ENCODE peak calls at places on chromosomes 6 and 20, in four cellular contexts. One of them, this sample, is unnamed.

GRCh38 chr6:160596433-160596832 is 67.6 kb downstream of the LPA start:
- DNase-seq in K562: no peak
- DNase-seq in A549: no peak
- DNase-seq in endothelial cell of umbilical vein: no peak
- DNase-seq in this sample: no peak

GRCh38 chr6:11194399-11195274 is 37.8 kb downstream of the NEDD9 start:
- DNase-seq in endothelial cell of umbilical vein: peak; percentile 91
- DNase-seq in A549: peak; percentile 80
- DNase-seq in K562: no peak
- DNase-seq in this sample: no peak

GRCh38 chr6:100099189-100100074 is 105.4 kb upstream of the MCHR2 start:
- DNase-seq in K562: no peak
- DNase-seq in A549: no peak
- DNase-seq in endothelial cell of umbilical vein: peak; percentile 44
- DNase-seq in this sample: peak; percentile 29

GRCh38 chr6:112330071-112330876 is 16.9 kb upstream of the RFPL4B start:
- DNase-seq in K562: no peak
- DNase-seq in endothelial cell of umbilical vein: peak; percentile 79
- DNase-seq in A549: no peak
- DNase-seq in this sample: no peak

GRCh38 chr6:11791354-11792107 is 12.9 kb upstream of the ADTRP start:
- DNase-seq in K562: no peak
- DNase-seq in endothelial cell of umbilical vein: no peak
- DNase-seq in A549: no peak
- DNase-seq in this sample: peak; percentile 75

GRCh38 chr6:73074175-73074574 is 151.1 kb downstream of the KHDC1L start:
- DNase-seq in endothelial cell of umbilical vein: no peak
- DNase-seq in A549: peak; percentile 9
- DNase-seq in K562: no peak
- DNase-seq in this sample: no peak

GRCh38 chr6:111175135-111175534 is 87.8 kb downstream of the SLC16A10 start:
- DNase-seq in K562: no peak
- DNase-seq in A549: no peak
- DNase-seq in endothelial cell of umbilical vein: no peak
- DNase-seq in this sample: peak; percentile 10

GRCh38 chr6:15870354-15871043 is 207.7 kb upstream of the DTNBP1 start:
- DNase-seq in endothelial cell of umbilical vein: peak; percentile 91
- DNase-seq in A549: no peak
- DNase-seq in K562: no peak
- DNase-seq in this sample: peak; percentile 70

GRCh38 chr6:160992323-160993314 is 1.1 kb downstream of the MAP3K4 start:
- DNase-seq in A549: peak; percentile 51
- DNase-seq in K562: peak; percentile 76
- DNase-seq in endothelial cell of umbilical vein: peak; percentile 78
- DNase-seq in this sample: peak; percentile 87

GRCh38 chr6:4883298-4883697 is 107.1 kb downstream of the CDYL start:
- DNase-seq in A549: no peak
- DNase-seq in K562: no peak
- DNase-seq in endothelial cell of umbilical vein: no peak
- DNase-seq in this sample: no peak

GRCh38 chr20:49690899-49691620 is 22.6 kb downstream of the B4GALT5 start:
- DNase-seq in K562: no peak
- DNase-seq in A549: no peak
- DNase-seq in endothelial cell of umbilical vein: peak; percentile 89
- DNase-seq in this sample: peak; percentile 54

GRCh38 chr20:64116016-64116415 is 8.7 kb upstream of the NPBWR2 start:
- DNase-seq in A549: no peak
- DNase-seq in K562: no peak
- DNase-seq in endothelial cell of umbilical vein: no peak
- DNase-seq in this sample: no peak

GRCh38 chr20:40706977-40707582 is 18.0 kb upstream of the MAFB start:
- DNase-seq in A549: no peak
- DNase-seq in endothelial cell of umbilical vein: no peak
- DNase-seq in K562: no peak
- DNase-seq in this sample: peak; percentile 43

GRCh38 chr20:46362931-46363872 is 43.2 kb downstream of the ELMO2 start:
- DNase-seq in A549: no peak
- DNase-seq in K562: no peak
- DNase-seq in endothelial cell of umbilical vein: no peak
- DNase-seq in this sample: no peak

GRCh38 chr20:1941226-1941625 is 46.0 kb downstream of the SIRPA start:
- DNase-seq in A549: no peak
- DNase-seq in endothelial cell of umbilical vein: no peak
- DNase-seq in K562: no peak
- DNase-seq in this sample: no peak

GRCh38 chr20:62196286-62196685 is 13.5 kb downstream of the MTG2 start:
- DNase-seq in A549: no peak
- DNase-seq in endothelial cell of umbilical vein: no peak
- DNase-seq in K562: no peak
- DNase-seq in this sample: no peak

GRCh38 chr20:50746138-50746940 is 15.0 kb downstream of the PARD6B start:
- DNase-seq in K562: no peak
- DNase-seq in endothelial cell of umbilical vein: no peak
- DNase-seq in A549: no peak
- DNase-seq in this sample: no peak

GRCh38 chr6:37432590-37432915 is 468 bp upstream of the CMTR1 start:
- DNase-seq in endothelial cell of umbilical vein: no peak
- DNase-seq in A549: no peak
- DNase-seq in K562: no peak
- DNase-seq in this sample: no peak

GRCh38 chr6:37435373-37435772 is 2.4 kb downstream of the CMTR1 start:
- DNase-seq in A549: no peak
- DNase-seq in K562: no peak
- DNase-seq in endothelial cell of umbilical vein: no peak
- DNase-seq in this sample: no peak

GRCh38 chr6:37435816-37436215 is 2.8 kb downstream of the CMTR1 start:
- DNase-seq in endothelial cell of umbilical vein: no peak
- DNase-seq in A549: no peak
- DNase-seq in K562: no peak
- DNase-seq in this sample: peak; percentile 13

GRCh38 chr6:37432916-37433656 is at the start of gene CMTR1:
- DNase-seq in A549: peak; percentile 92
- DNase-seq in endothelial cell of umbilical vein: peak; percentile 89
- DNase-seq in K562: peak; percentile 99
- DNase-seq in this sample: peak; percentile 95

GRCh38 chr6:37433657-37434271 is 743 bp downstream of the CMTR1 start:
- DNase-seq in endothelial cell of umbilical vein: no peak
- DNase-seq in A549: no peak
- DNase-seq in K562: no peak
- DNase-seq in this sample: no peak
- TF ChIP-seq POLR2A in endothelial cell of umbilical vein: no peak
- TF ChIP-seq POLR2A in A549: no peak
- TF ChIP-seq POLR2A in K562: no peak
- TF ChIP-seq POLR2A in this sample: no peak

GRCh38 chr20:21251278-21251677 is 51.9 kb upstream of the XRN2 start:
- DNase-seq in endothelial cell of umbilical vein: no peak
- DNase-seq in K562: no peak
- DNase-seq in A549: no peak
- DNase-seq in this sample: no peak
- TF ChIP-seq MAX in endothelial cell of umbilical vein: no peak
- TF ChIP-seq MAX in K562: no peak
- TF ChIP-seq MAX in A549: no peak
- TF ChIP-seq MAX in this sample: no peak

GRCh38 chr6:26494117-26494516 is 6.0 kb upstream of the BTN1A1 start:
- DNase-seq in endothelial cell of umbilical vein: no peak
- DNase-seq in K562: no peak
- DNase-seq in A549: no peak
- DNase-seq in this sample: no peak
- TF ChIP-seq MYC in endothelial cell of umbilical vein: no peak
- TF ChIP-seq MYC in K562: no peak
- TF ChIP-seq MYC in A549: no peak
- TF ChIP-seq MYC in this sample: no peak

GRCh38 chr20:13995086-13995665 is at the start of gene MACROD2:
- DNase-seq in endothelial cell of umbilical vein: peak; percentile 94
- DNase-seq in K562: peak; percentile 7
- DNase-seq in A549: peak; percentile 96
- DNase-seq in this sample: no peak
- TF ChIP-seq POLR2A in endothelial cell of umbilical vein: no peak
- TF ChIP-seq POLR2A in K562: no peak
- TF ChIP-seq POLR2A in A549: peak; percentile 40
- TF ChIP-seq POLR2A in this sample: no peak

DNA sequence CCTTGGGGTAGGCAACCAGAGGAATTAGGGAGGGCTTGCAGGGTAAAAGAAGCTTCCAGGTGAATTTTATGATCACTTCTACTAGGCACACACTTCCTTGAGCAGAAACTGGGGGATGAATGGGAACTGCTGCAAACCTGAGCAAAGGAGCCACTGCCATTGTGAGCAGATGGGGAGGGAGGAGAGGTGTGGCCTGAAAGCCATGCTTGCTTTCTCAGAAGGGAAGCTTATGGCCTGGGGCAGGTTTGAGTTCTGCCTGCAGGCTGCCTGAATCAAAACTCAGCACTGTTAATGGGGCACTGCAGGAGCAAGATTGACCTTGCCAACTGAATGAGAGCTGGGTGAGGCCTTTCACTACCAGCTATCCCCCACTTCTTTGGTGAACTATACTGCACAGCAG is 328.1 kb downstream of the NKAIN2 start:
- DNase-seq in A549: no peak
- DNase-seq in K562: no peak
- DNase-seq in endothelial cell of umbilical vein: no peak
- DNase-seq in this sample: no peak
- TF ChIP-seq MAX in A549: no peak
- TF ChIP-seq MAX in K562: no peak
- TF ChIP-seq MAX in endothelial cell of umbilical vein: no peak
- TF ChIP-seq MAX in this sample: no peak

DNA sequence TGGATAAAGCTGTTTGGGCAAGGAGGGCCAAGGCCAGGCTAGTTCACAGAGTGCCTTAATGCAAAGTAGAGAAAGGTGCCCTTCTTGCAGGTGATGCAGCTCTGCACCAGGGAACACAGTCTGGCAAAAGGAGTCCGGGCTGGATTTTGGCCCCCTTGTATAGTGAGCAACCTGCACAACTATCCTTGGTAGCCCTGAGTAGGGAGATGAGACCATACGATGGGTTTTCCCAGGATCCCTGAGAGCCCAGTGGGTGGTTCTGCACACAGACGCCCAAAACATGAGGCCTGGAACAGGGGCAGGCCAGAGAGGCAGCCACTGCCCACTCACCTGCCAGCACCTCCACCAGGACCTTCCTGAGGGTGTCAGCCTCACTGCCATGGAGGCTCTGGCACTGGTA is 2.0 kb downstream of the TREM2 start:
- DNase-seq in K562: no peak
- DNase-seq in A549: no peak
- DNase-seq in endothelial cell of umbilical vein: no peak
- DNase-seq in this sample: no peak
- TF ChIP-seq MYC in K562: no peak
- TF ChIP-seq MYC in A549: no peak
- TF ChIP-seq MYC in endothelial cell of umbilical vein: no peak
- TF ChIP-seq MYC in this sample: no peak

GRCh38 chr20:58627212-58628072 is 23.6 kb upstream of the STX16 start:
- DNase-seq in A549: no peak
- DNase-seq in endothelial cell of umbilical vein: no peak
- DNase-seq in K562: no peak
- DNase-seq in this sample: peak; percentile 59

GRCh38 chr20:58625585-58625984 is 25.5 kb upstream of the STX16 start:
- DNase-seq in A549: no peak
- DNase-seq in endothelial cell of umbilical vein: no peak
- DNase-seq in K562: no peak
- DNase-seq in this sample: peak; percentile 34

GRCh38 chr20:58623579-58624473 is 27.3 kb upstream of the STX16 start:
- DNase-seq in endothelial cell of umbilical vein: peak; percentile 93
- DNase-seq in A549: peak; percentile 94
- DNase-seq in K562: peak; percentile 89
- DNase-seq in this sample: peak; percentile 94

GRCh38 chr20:58624687-58625086 is 26.4 kb upstream of the STX16 start:
- DNase-seq in endothelial cell of umbilical vein: no peak
- DNase-seq in A549: no peak
- DNase-seq in K562: no peak
- DNase-seq in this sample: no peak

DNA sequence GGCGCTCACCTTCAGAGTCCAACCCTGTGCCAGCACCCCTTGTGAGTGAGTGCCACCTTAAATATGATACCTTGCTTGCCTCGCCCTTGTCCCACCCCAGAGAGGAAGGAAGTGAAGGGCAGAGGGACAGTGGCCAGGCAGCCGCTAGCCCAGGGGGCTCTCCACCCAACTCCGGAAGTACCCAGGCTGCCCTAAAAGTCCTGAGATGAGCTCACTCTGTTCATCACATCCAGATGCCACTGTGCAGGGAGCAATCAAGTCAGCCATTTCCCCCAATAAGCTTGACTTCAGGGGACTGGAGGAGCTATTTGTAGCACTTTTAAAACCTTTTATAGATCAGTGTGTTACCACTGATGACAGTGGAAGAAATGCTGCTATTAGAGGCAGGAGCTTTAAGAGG is 25.0 kb upstream of the STX16 start:
- DNase-seq in K562: no peak
- DNase-seq in A549: no peak
- DNase-seq in endothelial cell of umbilical vein: no peak
- DNase-seq in this sample: peak; percentile 34
- TF ChIP-seq POLR2A in K562: no peak
- TF ChIP-seq POLR2A in A549: no peak
- TF ChIP-seq POLR2A in endothelial cell of umbilical vein: no peak
- TF ChIP-seq POLR2A in this sample: no peak

GRCh38 chr6:137919837-137920304 is 52.8 kb downstream of the TNFAIP3 start:
- DNase-seq in endothelial cell of umbilical vein: peak; percentile 77
- DNase-seq in A549: no peak
- DNase-seq in K562: peak; percentile 67
- DNase-seq in this sample: no peak

GRCh38 chr6:137919512-137919823 is 52.4 kb downstream of the TNFAIP3 start:
- DNase-seq in K562: no peak
- DNase-seq in endothelial cell of umbilical vein: no peak
- DNase-seq in A549: no peak
- DNase-seq in this sample: no peak

GRCh38 chr6:137923866-137924616 is 57.0 kb downstream of the TNFAIP3 start:
- DNase-seq in endothelial cell of umbilical vein: no peak
- DNase-seq in A549: no peak
- DNase-seq in K562: no peak
- DNase-seq in this sample: peak; percentile 51

GRCh38 chr6:137920331-137920730 is 53.3 kb downstream of the TNFAIP3 start:
- DNase-seq in K562: no peak
- DNase-seq in endothelial cell of umbilical vein: no peak
- DNase-seq in A549: no peak
- DNase-seq in this sample: no peak

DNA sequence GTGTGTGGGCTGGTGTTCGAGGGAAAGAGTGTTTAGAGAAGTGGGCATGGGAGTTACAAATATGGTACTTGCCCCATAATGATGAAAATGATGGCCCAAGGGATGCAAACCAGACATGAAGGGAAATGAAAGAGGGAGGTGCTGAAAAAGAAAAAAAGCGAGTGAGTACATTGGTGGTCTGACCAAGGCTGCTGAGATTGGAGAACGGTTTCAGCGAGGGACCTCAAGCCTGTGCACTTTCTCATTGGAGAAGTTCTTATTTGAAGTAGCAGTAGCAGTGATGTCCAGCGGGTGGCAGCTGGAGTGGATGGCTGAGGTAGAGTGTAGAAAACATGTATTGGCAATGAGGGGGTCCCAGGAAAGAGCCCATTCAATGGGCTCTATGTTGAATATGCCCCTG is 54.8 kb downstream of the TNFAIP3 start:
- DNase-seq in A549: no peak
- DNase-seq in K562: no peak
- DNase-seq in endothelial cell of umbilical vein: no peak
- DNase-seq in this sample: peak; percentile 54
- TF ChIP-seq MAX in A549: no peak
- TF ChIP-seq MAX in K562: no peak
- TF ChIP-seq MAX in endothelial cell of umbilical vein: no peak
- TF ChIP-seq MAX in this sample: no peak